ENCODE peak calls at places on chromosome 18, in nine cellular contexts. Z is fibroblast of villous mesenchyme; R is right atrium auricular region; M is testis; D is activated CD4-positive, CD25-positive, alpha-beta regulatory T cell; H is HCT116; X is A549; Y is ovary; G is iris pigment epithelial cell. J is an unnamed sample.

GRCh38 chr18:13612111-13612997 is 114.0 kb downstream of the FAM210A start:
- DNase-seq in H (no peak), M (peak), X (no peak), Y (no peak), R (peak), Z (no peak), D (peak), G (no peak), J (no peak)

GRCh38 chr18:63267990-63268721 is 51.4 kb downstream of the BCL2 start:
- DNase-seq in H (no peak), G (peak), D (no peak), M (no peak), Y (no peak), R (no peak), X (no peak), Z (no peak), J (no peak)

GRCh38 chr18:51726614-51727013 is 529.1 kb upstream of the MEX3C start:
- DNase-seq in X (no peak), G (no peak), H (no peak), D (no peak), Z (no peak), M (no peak), R (no peak), Y (no peak), J (no peak)

GRCh38 chr18:8188196-8188595 is 421.0 kb upstream of the RAB12 start:
- DNase-seq in Y (no peak), Z (no peak), G (peak), M (no peak), R (no peak), D (no peak), H (no peak), X (no peak), J (no peak)

GRCh38 chr18:50644807-50645206 is 84.9 kb downstream of the MAPK4 start:
- DNase-seq in X (peak), M (no peak), H (peak), R (no peak), Y (no peak), D (no peak), G (peak), Z (no peak), J (no peak)

GRCh38 chr18:45958730-45959129 is 8.4 kb downstream of the EPG5 start:
- DNase-seq in M (no peak), H (no peak), X (no peak), Y (no peak), D (no peak), Z (no peak), G (peak), R (no peak), J (no peak)

GRCh38 chr18:52531836-52532235 is 191.8 kb downstream of the DCC start:
- DNase-seq in G (no peak), M (no peak), R (no peak), Z (no peak), H (no peak), X (no peak), D (no peak), Y (no peak), J (no peak)

GRCh38 chr18:26655614-26656400 is 107.5 kb upstream of the KCTD1 start:
- DNase-seq in X (peak), G (peak), M (peak), Z (peak), D (no peak), H (no peak), R (no peak), Y (peak), J (peak)

GRCh38 chr18:62420513-62421209 is 95.6 kb downstream of the TNFRSF11A start:
- DNase-seq in M (no peak), R (no peak), Z (peak), Y (no peak), G (peak), H (no peak), D (peak), X (peak), J (no peak)

GRCh38 chr18:25726278-25726677 is 364.1 kb downstream of the SS18 start:
- DNase-seq in G (no peak), H (no peak), Z (no peak), D (no peak), Y (no peak), M (no peak), X (no peak), R (no peak), J (no peak)

GRCh38 chr18:73614812-73615211 is 532.8 kb downstream of the FBXO15 start:
- DNase-seq in R (no peak), G (peak), D (no peak), Y (no peak), X (peak), H (no peak), M (no peak), Z (peak), J (peak)

GRCh38 chr18:57154389-57154788 is 7.5 kb downstream of the BOD1L2 start:
- DNase-seq in R (no peak), M (no peak), D (no peak), G (no peak), Y (peak), Z (no peak), H (no peak), X (no peak), J (no peak)

GRCh38 chr18:58235001-58235436 is 191.0 kb downstream of the NEDD4L start:
- DNase-seq in Z (no peak), D (no peak), H (no peak), X (no peak), Y (no peak), R (no peak), M (no peak), G (no peak), J (no peak)

GRCh38 chr18:67731853-67732252 is 215.3 kb upstream of the DSEL start:
- DNase-seq in H (no peak), X (no peak), Y (no peak), G (peak), R (no peak), Z (peak), D (no peak), M (no peak), J (peak)

GRCh38 chr18:33812186-33812585 is 234.2 kb downstream of the ASXL3 start:
- DNase-seq in G (no peak), D (no peak), H (no peak), M (no peak), X (no peak), Z (no peak), R (no peak), Y (no peak), J (no peak)

GRCh38 chr18:66826211-66826610 is 222.3 kb upstream of the CDH19 start:
- DNase-seq in R (no peak), X (no peak), Y (no peak), M (no peak), H (no peak), G (no peak), Z (no peak), D (no peak), J (no peak)

GRCh38 chr18:12657048-12657848 is 659 bp downstream of the SPIRE1 start:
- DNase-seq in M (peak), H (no peak), D (no peak), X (peak), R (no peak), Z (peak), G (peak), Y (peak), J (no peak)

J was measured in retinal pigment epithelial cell.